ENCODE peak calls at places on chromosome 11, in five cellular contexts. U is NCI-H1092 treated with DMSO at 0.1 percent for 48 hours, N is left colon, P is fibroblast of the aortic adventitia, F is Daoy. Y is an unnamed sample.

GRCh38 chr11:131370901-131371790 is 731 bp downstream of the NTM start:
- DNase-seq in U (no peak), N (no peak), P (no peak), F (peak), Y (no peak)

GRCh38 chr11:43311791-43312607 is at the start of gene API5:
- DNase-seq in U (peak), N (peak), P (peak), F (peak), Y (peak)

GRCh38 chr11:69510471-69511357 is 29.3 kb downstream of the LINC01488 start:
- DNase-seq in U (no peak), N (no peak), P (peak), F (peak), Y (peak)

GRCh38 chr11:118305726-118306125 is 1.2 kb downstream of the CD3E start:
- DNase-seq in U (no peak), N (no peak), P (no peak), F (no peak), Y (no peak)

GRCh38 chr11:118621898-118622375 is 14.5 kb downstream of the PHLDB1 start:
- DNase-seq in U (no peak), N (no peak), P (no peak), F (no peak), Y (peak)

GRCh38 chr11:86947541-86947940 is 7.7 kb downstream of the FZD4 start:
- DNase-seq in U (no peak), N (no peak), P (peak), F (no peak), Y (peak)

GRCh38 chr11:30914143-30914762 is 328.1 kb upstream of the MPPED2 start:
- DNase-seq in U (peak), N (peak), P (peak), F (peak), Y (peak)

GRCh38 chr11:84247129-84247528 is 961.0 kb upstream of the CCDC90B start:
- DNase-seq in U (no peak), N (no peak), P (no peak), F (no peak), Y (no peak)

GRCh38 chr11:74322667-74323066 is 11.2 kb upstream of the P4HA3 start:
- DNase-seq in U (no peak), N (peak), P (peak), F (no peak), Y (peak)

GRCh38 chr11:123264431-123264780 is 69.4 kb upstream of the CLMP start:
- DNase-seq in U (no peak), N (no peak), P (no peak), F (no peak), Y (no peak)

GRCh38 chr11:61968758-61969390 is 1.4 kb upstream of the FTH1 start:
- DNase-seq in U (no peak), N (no peak), P (no peak), F (no peak), Y (peak)

GRCh38 chr11:17877886-17878285 is 135.0 kb downstream of the SERGEF start:
- DNase-seq in U (no peak), N (no peak), P (no peak), F (no peak), Y (no peak)

GRCh38 chr11:14029971-14030531 is 67.5 kb downstream of the SPON1 start:
- DNase-seq in U (peak), N (peak), P (peak), F (peak), Y (peak)

GRCh38 chr11:61532136-61533038 is 23.8 kb downstream of the LRRC10B start:
- DNase-seq in U (peak), N (peak), P (peak), F (peak), Y (peak)

GRCh38 chr11:77187105-77187750 is 59.2 kb downstream of the MYO7A start:
- DNase-seq in U (no peak), N (no peak), P (no peak), F (no peak), Y (no peak)

GRCh38 chr11:91470656-91471055 is 754.0 kb upstream of the FAT3 start:
- DNase-seq in U (no peak), N (no peak), P (no peak), F (no peak), Y (no peak)

GRCh38 chr11:114171257-114172054 is 111.9 kb downstream of the ZBTB16 start:
- DNase-seq in U (no peak), N (peak), P (no peak), F (no peak), Y (peak)

GRCh38 chr11:124867700-124868099 is 2.5 kb downstream of the ROBO3 start:
- DNase-seq in U (peak), N (no peak), P (peak), F (peak), Y (peak)

GRCh38 chr11:111777094-111778046 is 11.2 kb upstream of the PPP2R1B start:
- DNase-seq in U (peak), N (no peak), P (peak), F (peak), Y (peak)

GRCh38 chr11:101049123-101049522 is 80.5 kb downstream of the PGR start:
- DNase-seq in U (no peak), N (no peak), P (no peak), F (peak), Y (peak)

GRCh38 chr11:63573881-63574855 is 11.0 kb upstream of the PLAAT2 start:
- DNase-seq in U (no peak), N (peak), P (peak), F (peak), Y (peak)

GRCh38 chr11:116109228-116109627 is 605.0 kb upstream of the CADM1 start:
- DNase-seq in U (no peak), N (no peak), P (no peak), F (peak), Y (peak)

GRCh38 chr11:59767212-59767611 is 12.0 kb downstream of the STX3 start:
- DNase-seq in U (no peak), N (no peak), P (peak), F (no peak), Y (no peak)

GRCh38 chr11:40291304-40292100 is 1168.0 kb downstream of the LRRC4C start:
- DNase-seq in U (peak), N (no peak), P (no peak), F (no peak), Y (no peak)

GRCh38 chr11:5043385-5043784 is 2.9 kb upstream of the OR52J3 start:
- DNase-seq in U (no peak), N (no peak), P (no peak), F (peak), Y (no peak)

GRCh38 chr11:61290905-61291690 is 4.0 kb downstream of the VWCE start:
- DNase-seq in U (no peak), N (no peak), P (no peak), F (no peak), Y (no peak)